ENCODE peak calls at places on chromosomes 1 and 21, in five cellular contexts. One of them, this sample, is unnamed.
A peak's percentile ranks its signal among the peaks of the same experiment; 100 is the strongest.

GRCh38 chr21:44513389-44514217 is 26.4 kb downstream of the KRTAP10-1 start:
- DNase-seq in transverse colon: no peak
- DNase-seq in GM03348: no peak
- DNase-seq in iris pigment epithelial cell: no peak
- DNase-seq in WTC11: no peak
- DNase-seq in this sample: peak; percentile 32

GRCh38 chr1:191788551-191788950 is 369.7 kb upstream of the RGS18 start:
- DNase-seq in GM03348: no peak
- DNase-seq in iris pigment epithelial cell: no peak
- DNase-seq in WTC11: no peak
- DNase-seq in transverse colon: no peak
- DNase-seq in this sample: no peak

GRCh38 chr1:59669752-59670312 is 144.9 kb upstream of the HOOK1 start:
- DNase-seq in transverse colon: no peak
- DNase-seq in WTC11: peak; percentile 41
- DNase-seq in GM03348: peak; percentile 79
- DNase-seq in iris pigment epithelial cell: peak; percentile 84
- DNase-seq in this sample: no peak

GRCh38 chr1:115648717-115649691 is 7.2 kb downstream of the VANGL1 start:
- DNase-seq in GM03348: no peak
- DNase-seq in iris pigment epithelial cell: peak; percentile 39
- DNase-seq in WTC11: no peak
- DNase-seq in transverse colon: no peak
- DNase-seq in this sample: no peak

GRCh38 chr21:25240974-25241373 is 366.3 kb downstream of the MRPL39 start:
- DNase-seq in transverse colon: no peak
- DNase-seq in WTC11: no peak
- DNase-seq in iris pigment epithelial cell: no peak
- DNase-seq in GM03348: no peak
- DNase-seq in this sample: no peak

GRCh38 chr1:182235952-182236650 is 155.5 kb downstream of the GLUL start:
- DNase-seq in GM03348: peak; percentile 19
- DNase-seq in transverse colon: peak; percentile 60
- DNase-seq in WTC11: no peak
- DNase-seq in iris pigment epithelial cell: no peak
- DNase-seq in this sample: peak; percentile 48

GRCh38 chr1:2859219-2859880 is 57.9 kb upstream of the TTC34 start:
- DNase-seq in iris pigment epithelial cell: no peak
- DNase-seq in WTC11: no peak
- DNase-seq in transverse colon: no peak
- DNase-seq in GM03348: no peak
- DNase-seq in this sample: no peak

GRCh38 chr1:205451759-205452164 is 4.1 kb downstream of the BLACAT1 start:
- DNase-seq in GM03348: no peak
- DNase-seq in iris pigment epithelial cell: no peak
- DNase-seq in WTC11: peak; percentile 75
- DNase-seq in transverse colon: no peak
- DNase-seq in this sample: no peak

GRCh38 chr1:241557551-241558193 is 25.5 kb downstream of the KMO start:
- DNase-seq in transverse colon: no peak
- DNase-seq in iris pigment epithelial cell: no peak
- DNase-seq in WTC11: no peak
- DNase-seq in GM03348: no peak
- DNase-seq in this sample: no peak

GRCh38 chr21:46022551-46023107 is 41.1 kb downstream of the COL6A1 start:
- DNase-seq in GM03348: peak; percentile 84
- DNase-seq in iris pigment epithelial cell: no peak
- DNase-seq in transverse colon: no peak
- DNase-seq in WTC11: no peak
- DNase-seq in this sample: no peak

GRCh38 chr1:182604128-182604834 is at the start of gene RGS16:
- DNase-seq in WTC11: peak; percentile 96
- DNase-seq in iris pigment epithelial cell: peak; percentile 74
- DNase-seq in transverse colon: peak; percentile 96
- DNase-seq in GM03348: peak; percentile 97
- DNase-seq in this sample: peak; percentile 91

GRCh38 chr1:31776511-31776910 is 12.4 kb upstream of the ADGRB2 start:
- DNase-seq in GM03348: no peak
- DNase-seq in transverse colon: no peak
- DNase-seq in iris pigment epithelial cell: no peak
- DNase-seq in WTC11: no peak
- DNase-seq in this sample: no peak

GRCh38 chr1:235093013-235093618 is 35.5 kb downstream of the TOMM20 start:
- DNase-seq in transverse colon: peak; percentile 59
- DNase-seq in WTC11: peak; percentile 68
- DNase-seq in iris pigment epithelial cell: peak; percentile 63
- DNase-seq in GM03348: peak; percentile 72
- DNase-seq in this sample: peak; percentile 57

GRCh38 chr1:188668083-188668482 is 1809.6 kb downstream of the BRINP3 start:
- DNase-seq in GM03348: no peak
- DNase-seq in WTC11: no peak
- DNase-seq in iris pigment epithelial cell: peak; percentile 15
- DNase-seq in transverse colon: no peak
- DNase-seq in this sample: no peak

GRCh38 chr1:116489231-116489697 is 81.6 kb downstream of the CD58 start:
- DNase-seq in iris pigment epithelial cell: no peak
- DNase-seq in transverse colon: peak; percentile 48
- DNase-seq in WTC11: no peak
- DNase-seq in GM03348: no peak
- DNase-seq in this sample: peak; percentile 79

GRCh38 chr1:208272311-208272710 is 28.1 kb upstream of the PLXNA2 start:
- DNase-seq in WTC11: no peak
- DNase-seq in transverse colon: no peak
- DNase-seq in GM03348: no peak
- DNase-seq in iris pigment epithelial cell: no peak
- DNase-seq in this sample: no peak

GRCh38 chr1:42358791-42359190 is 21.8 kb upstream of the RIMKLA start:
- DNase-seq in iris pigment epithelial cell: no peak
- DNase-seq in GM03348: no peak
- DNase-seq in transverse colon: no peak
- DNase-seq in WTC11: no peak
- DNase-seq in this sample: no peak

GRCh38 chr1:1304331-1305299 is 3.1 kb downstream of the ACAP3 start:
- DNase-seq in transverse colon: peak; percentile 78
- DNase-seq in iris pigment epithelial cell: peak; percentile 76
- DNase-seq in WTC11: peak; percentile 61
- DNase-seq in GM03348: peak; percentile 89
- DNase-seq in this sample: peak; percentile 48

GRCh38 chr1:151455966-151456365 is 3.3 kb downstream of the POGZ start:
- DNase-seq in iris pigment epithelial cell: no peak
- DNase-seq in transverse colon: no peak
- DNase-seq in WTC11: no peak
- DNase-seq in GM03348: no peak
- DNase-seq in this sample: no peak

GRCh38 chr1:100543640-100544039 is 5.7 kb downstream of the GPR88 start:
- DNase-seq in iris pigment epithelial cell: no peak
- DNase-seq in transverse colon: no peak
- DNase-seq in WTC11: peak; percentile 54
- DNase-seq in GM03348: no peak
- DNase-seq in this sample: peak; percentile 17

GRCh38 chr21:33384851-33385331 is 18.3 kb upstream of the IFNGR2 start:
- DNase-seq in iris pigment epithelial cell: no peak
- DNase-seq in WTC11: no peak
- DNase-seq in GM03348: no peak
- DNase-seq in transverse colon: no peak
- DNase-seq in this sample: peak; percentile 83

GRCh38 chr1:234875953-234876814 is 252.5 kb downstream of the TOMM20 start:
- DNase-seq in WTC11: no peak
- DNase-seq in GM03348: peak; percentile 51
- DNase-seq in transverse colon: peak; percentile 56
- DNase-seq in iris pigment epithelial cell: peak; percentile 74
- DNase-seq in this sample: peak; percentile 94

GRCh38 chr21:41779659-41780058 is 12.8 kb upstream of the RIPK4 start:
- DNase-seq in WTC11: no peak
- DNase-seq in iris pigment epithelial cell: no peak
- DNase-seq in GM03348: no peak
- DNase-seq in transverse colon: no peak
- DNase-seq in this sample: peak; percentile 57

GRCh38 chr1:10794724-10795304 is 1.6 kb downstream of the CASZ1 start:
- DNase-seq in transverse colon: no peak
- DNase-seq in GM03348: peak; percentile 32
- DNase-seq in iris pigment epithelial cell: peak; percentile 9
- DNase-seq in WTC11: peak; percentile 57
- DNase-seq in this sample: no peak